ENCODE peak calls at places on chromosomes 3 and 15, in four cellular contexts. One of them, this sample, is unnamed.

GRCh38 chr3:162998205-162998604 is 1501.6 kb downstream of the OTOL1 start:
- DNase-seq in upper lobe of right lung: no peak
- DNase-seq in putamen: no peak
- DNase-seq in NCI-H1092: no peak
- DNase-seq in this sample: no peak

GRCh38 chr15:61034793-61035710 is 194.1 kb downstream of the RORA start:
- DNase-seq in upper lobe of right lung: no peak
- DNase-seq in NCI-H1092: no peak
- DNase-seq in putamen: no peak
- DNase-seq in this sample: no peak

GRCh38 chr3:157204880-157205279 is 44.9 kb upstream of the CCNL1 start:
- DNase-seq in upper lobe of right lung: no peak
- DNase-seq in putamen: no peak
- DNase-seq in NCI-H1092: no peak
- DNase-seq in this sample: no peak

GRCh38 chr3:113495035-113495434 is 19.9 kb downstream of the SPICE1 start:
- DNase-seq in putamen: no peak
- DNase-seq in upper lobe of right lung: no peak
- DNase-seq in NCI-H1092: no peak
- DNase-seq in this sample: no peak

GRCh38 chr3:13401149-13401548 is 19.0 kb downstream of the NUP210 start:
- DNase-seq in putamen: no peak
- DNase-seq in upper lobe of right lung: no peak
- DNase-seq in NCI-H1092: no peak
- DNase-seq in this sample: no peak

GRCh38 chr3:182484184-182484583 is 309.1 kb upstream of the ATP11B start:
- DNase-seq in putamen: no peak
- DNase-seq in upper lobe of right lung: no peak
- DNase-seq in NCI-H1092: no peak
- DNase-seq in this sample: no peak

GRCh38 chr15:29939404-29939803 is 117.1 kb upstream of the TJP1 start:
- DNase-seq in NCI-H1092: no peak
- DNase-seq in putamen: no peak
- DNase-seq in upper lobe of right lung: no peak
- DNase-seq in this sample: no peak

GRCh38 chr15:97014001-97014400 is 683.5 kb downstream of the NR2F2 start:
- DNase-seq in upper lobe of right lung: no peak
- DNase-seq in putamen: no peak
- DNase-seq in NCI-H1092: no peak
- DNase-seq in this sample: no peak

GRCh38 chr3:180063783-180064182 is 27.0 kb upstream of the PEX5L start:
- DNase-seq in putamen: no peak
- DNase-seq in NCI-H1092: no peak
- DNase-seq in upper lobe of right lung: no peak
- DNase-seq in this sample: no peak

GRCh38 chr3:122021811-122022401 is at the start of gene ILDR1:
- DNase-seq in NCI-H1092: peak
- DNase-seq in putamen: no peak
- DNase-seq in upper lobe of right lung: peak
- DNase-seq in this sample: no peak

GRCh38 chr3:72657666-72658065 is 190.6 kb downstream of the SHQ1 start:
- DNase-seq in NCI-H1092: peak
- DNase-seq in upper lobe of right lung: no peak
- DNase-seq in putamen: no peak
- DNase-seq in this sample: no peak

GRCh38 chr15:78075490-78076230 is 1.9 kb downstream of the TBC1D2B start:
- DNase-seq in putamen: no peak
- DNase-seq in NCI-H1092: no peak
- DNase-seq in upper lobe of right lung: no peak
- DNase-seq in this sample: no peak

GRCh38 chr3:80050826-80051601 is 283.2 kb upstream of the ROBO1 start:
- DNase-seq in upper lobe of right lung: no peak
- DNase-seq in NCI-H1092: no peak
- DNase-seq in putamen: no peak
- DNase-seq in this sample: no peak

GRCh38 chr15:95448531-95449210 is 881.8 kb upstream of the NR2F2 start:
- DNase-seq in NCI-H1092: no peak
- DNase-seq in upper lobe of right lung: no peak
- DNase-seq in putamen: no peak
- DNase-seq in this sample: no peak

GRCh38 chr3:131840151-131840797 is 194.5 kb downstream of the CPNE4 start:
- DNase-seq in putamen: no peak
- DNase-seq in NCI-H1092: no peak
- DNase-seq in upper lobe of right lung: no peak
- DNase-seq in this sample: no peak

GRCh38 chr3:81778678-81779182 is 17.3 kb upstream of the GBE1 start:
- DNase-seq in upper lobe of right lung: no peak
- DNase-seq in NCI-H1092: no peak
- DNase-seq in putamen: no peak
- DNase-seq in this sample: no peak

GRCh38 chr3:111808439-111808838 is 50.6 kb upstream of the PHLDB2 start:
- DNase-seq in NCI-H1092: no peak
- DNase-seq in upper lobe of right lung: no peak
- DNase-seq in putamen: no peak
- DNase-seq in this sample: no peak

GRCh38 chr3:121942116-121942786 is 48.0 kb downstream of the SLC15A2 start:
- DNase-seq in upper lobe of right lung: no peak
- DNase-seq in putamen: no peak
- DNase-seq in NCI-H1092: no peak
- DNase-seq in this sample: no peak

GRCh38 chr15:42986693-42987342 is 66.2 kb upstream of the TTBK2 start:
- DNase-seq in upper lobe of right lung: no peak
- DNase-seq in putamen: no peak
- DNase-seq in NCI-H1092: no peak
- DNase-seq in this sample: no peak

This sample was measured in thoracic aorta.